ENCODE peak calls at places on chromosomes 2 and 18, in seven cellular contexts. V, H, T, N, A, M and S are unnamed samples.

GRCh38 chr2:167933097-167933814 is 314.1 kb downstream of the STK39 start:
- DNase-seq in H (no peak), V (no peak), T (no peak), N (no peak), A (no peak), M (no peak), S (no peak)

GRCh38 chr2:174339971-174340399 is 5.2 kb downstream of the SP9 start:
- DNase-seq in T (no peak), H (peak), M (no peak), A (no peak), N (no peak), V (no peak), S (no peak)

GRCh38 chr18:6752200-6752873 is 22.8 kb downstream of the ARHGAP28 start:
- DNase-seq in H (peak), T (no peak), M (no peak), V (peak), N (no peak), A (no peak), S (no peak)

GRCh38 chr2:200750323-200750910 is 61.3 kb upstream of the BZW1 start:
- DNase-seq in T (no peak), N (no peak), A (no peak), V (peak), H (no peak), M (no peak), S (no peak)

GRCh38 chr18:48002933-48003365 is 72.5 kb upstream of the SMAD2 start:
- DNase-seq in H (no peak), N (no peak), T (no peak), V (peak), M (no peak), A (no peak), S (peak)

GRCh38 chr2:238771193-238771592 is 76.7 kb upstream of the TWIST2 start:
- DNase-seq in T (no peak), A (no peak), H (peak), V (no peak), M (no peak), N (peak), S (no peak)

GRCh38 chr2:71643674-71644357 is 190.5 kb downstream of the DYSF start:
- DNase-seq in V (no peak), N (no peak), M (no peak), T (no peak), A (peak), H (peak), S (no peak)

GRCh38 chr2:172173307-172173706 is 70.6 kb upstream of the DLX2 start:
- DNase-seq in T (no peak), H (peak), M (no peak), A (no peak), V (peak), N (no peak), S (no peak)

GRCh38 chr18:51092097-51092496 is 62.1 kb downstream of the SMAD4 start:
- DNase-seq in V (no peak), N (no peak), M (no peak), H (no peak), A (no peak), T (no peak), S (no peak)

GRCh38 chr2:100275200-100275589 is 47.1 kb downstream of the LONRF2 start:
- DNase-seq in V (no peak), M (peak), A (no peak), N (no peak), H (no peak), T (no peak), S (no peak)

GRCh38 chr2:219551412-219551811 is 7.6 kb downstream of the TMEM198 start:
- DNase-seq in A (no peak), H (peak), N (peak), V (no peak), T (no peak), M (no peak), S (no peak)

GRCh38 chr2:241809383-241810303 is 650 bp downstream of the NEU4 start:
- DNase-seq in V (no peak), H (no peak), M (peak), T (peak), A (no peak), N (no peak), S (no peak)

GRCh38 chr2:85132392-85132791 is 800 bp upstream of the TCF7L1 start:
- DNase-seq in H (peak), A (no peak), V (no peak), N (no peak), T (no peak), M (no peak), S (no peak)

DNA sequence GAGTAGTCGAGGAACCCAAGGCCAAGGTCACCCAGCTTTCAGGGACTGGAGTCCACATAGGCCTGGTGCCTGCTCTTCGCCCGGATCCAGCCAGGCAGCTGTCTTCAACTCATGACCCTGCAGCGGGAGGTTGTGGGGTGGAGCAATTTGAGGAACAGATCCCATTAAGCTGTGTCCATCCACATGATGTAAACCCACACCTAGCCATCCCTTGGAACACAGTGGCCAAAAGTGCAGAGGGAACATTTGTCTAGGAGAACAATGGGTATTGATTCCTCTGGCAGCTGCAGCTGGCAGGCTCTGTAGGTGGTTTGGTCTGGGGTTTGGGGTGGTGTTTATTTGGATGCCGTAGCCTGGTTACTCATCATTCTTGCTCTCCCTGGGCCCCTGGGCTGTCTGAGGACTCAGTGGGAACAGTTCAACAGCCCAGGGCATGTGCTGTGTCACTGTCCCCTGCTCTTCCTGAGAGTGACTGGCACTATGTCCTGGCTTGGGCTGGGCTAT is 99.4 kb downstream of the TFCP2L1 start:
- DNase-seq in H (no peak), A (peak), V (no peak), N (no peak), T (no peak), M (no peak), S (no peak)
- TF ChIP-seq POLR2AphosphoS5 in H (no peak), A (peak), V (no peak), N (no peak), T (no peak), M (peak), S (no peak)

GRCh38 chr2:218400930-218401833 is 1.5 kb downstream of the CTDSP1 start:
- DNase-seq in T (no peak), N (peak), V (no peak), H (no peak), M (no peak), A (no peak), S (no peak)

GRCh38 chr2:218397502-218398436 is 1.9 kb upstream of the CTDSP1 start:
- DNase-seq in T (no peak), M (no peak), H (peak), V (peak), A (peak), N (peak), S (no peak)

GRCh38 chr2:218400167-218400929 is 680 bp downstream of the CTDSP1 start:
- DNase-seq in A (no peak), T (peak), V (peak), N (peak), M (peak), H (peak), S (no peak)

GRCh38 chr2:218398437-218399390 is 954 bp upstream of the CTDSP1 start:
- DNase-seq in M (no peak), H (peak), T (peak), N (peak), A (peak), V (peak), S (no peak)

DNA sequence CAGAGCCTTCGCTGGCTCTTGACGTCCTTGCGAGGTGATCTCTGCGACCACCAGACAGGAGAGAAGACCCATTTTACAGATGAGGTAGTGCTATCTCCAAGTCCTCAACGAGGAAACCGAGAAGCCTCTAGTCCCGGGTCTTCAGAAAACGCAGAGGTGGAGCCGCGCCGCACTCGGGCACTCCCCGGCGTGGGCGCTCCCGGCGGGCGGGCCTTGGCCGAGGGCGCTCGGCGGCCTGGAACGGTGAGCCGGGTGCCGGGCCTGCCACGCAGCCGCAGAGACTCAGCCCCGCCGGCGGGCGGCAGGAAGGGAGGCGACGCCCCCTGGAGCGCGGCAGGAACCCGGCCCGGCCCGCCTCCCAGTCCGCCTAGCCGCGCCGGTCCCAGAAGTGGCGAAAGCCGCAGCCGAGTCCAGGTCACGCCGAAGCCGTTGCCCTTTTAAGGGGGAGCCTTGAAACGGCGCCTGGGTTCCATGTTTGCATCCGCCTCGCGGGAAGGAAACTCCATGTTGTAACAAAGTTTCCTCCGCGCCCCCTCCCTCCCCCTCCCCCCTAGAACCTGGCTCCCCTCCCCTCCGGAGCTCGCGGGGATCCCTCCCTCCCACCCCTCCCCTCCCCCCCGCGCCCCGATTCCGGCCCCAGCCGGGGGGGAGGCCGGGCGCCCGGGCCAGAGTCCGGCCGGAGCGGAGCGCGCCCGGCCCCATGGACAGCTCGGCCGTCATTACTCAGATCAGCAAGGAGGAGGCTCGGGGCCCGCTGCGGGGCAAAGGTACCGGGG is at the start of gene CTDSP1:
- DNase-seq in T (peak), H (peak), N (peak), A (peak), V (peak), M (peak), S (no peak)
- TF ChIP-seq POLR2AphosphoS5 in T (no peak), H (no peak), N (peak), A (peak), V (peak), M (peak), S (peak)

GRCh38 chr2:28355521-28356094 is 37.0 kb upstream of the FOSL2 start:
- DNase-seq in N (peak), M (no peak), V (peak), T (no peak), A (no peak), H (no peak), S (no peak)
- TF ChIP-seq POLR2AphosphoS5 in N (peak), M (no peak), V (peak), T (no peak), A (no peak), H (no peak), S (no peak)

DNA sequence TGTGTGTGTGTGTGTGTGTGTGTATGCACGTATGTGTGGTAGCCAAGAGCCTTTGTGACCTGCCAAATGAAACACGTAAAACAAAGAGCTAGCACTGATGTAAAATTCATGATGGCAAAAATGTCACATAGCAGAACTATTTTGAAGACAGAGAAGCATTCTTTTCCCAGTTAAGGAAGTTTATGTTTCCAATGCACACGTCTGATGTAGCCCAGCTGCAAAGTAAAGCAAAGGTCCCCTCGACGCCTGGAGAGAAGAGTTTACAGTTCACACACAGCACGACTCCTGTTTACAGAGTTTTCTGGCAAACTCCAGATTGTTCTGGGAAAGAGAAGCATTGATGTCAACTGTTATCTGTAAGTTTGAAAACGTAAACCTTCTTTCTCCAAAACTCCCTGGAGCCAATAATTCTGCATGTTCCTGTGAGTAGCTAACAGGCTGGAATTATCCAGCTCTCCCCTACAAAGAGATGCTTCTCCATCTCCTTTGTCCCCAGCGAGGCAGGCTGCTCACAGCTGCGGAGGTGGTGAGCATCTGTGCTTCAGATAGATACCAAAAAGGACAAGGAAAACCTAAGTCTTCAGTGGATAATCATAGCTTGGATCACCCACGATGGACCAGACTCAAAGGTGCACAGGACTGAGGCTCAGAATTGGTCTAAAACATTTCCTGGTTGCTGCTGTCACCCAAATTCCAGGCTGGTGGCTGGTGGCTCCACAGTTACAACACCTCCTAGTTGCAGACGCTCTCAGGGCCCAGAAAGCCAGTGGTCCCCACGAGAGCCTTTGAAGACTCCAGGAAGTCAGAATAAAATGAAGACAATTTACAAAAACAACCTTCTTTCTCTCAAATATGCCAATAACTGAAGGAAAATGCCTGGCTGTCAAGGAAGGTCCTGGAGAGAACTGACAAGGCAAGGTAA is 87.5 kb downstream of the COL6A3 start:
- DNase-seq in V (peak), T (no peak), N (no peak), H (no peak), A (no peak), M (peak), S (no peak)
- TF ChIP-seq POLR2AphosphoS5 in V (no peak), T (no peak), N (no peak), H (no peak), A (peak), M (no peak), S (no peak)

GRCh38 chr2:33511141-33511540 is 34.7 kb downstream of the RASGRP3 start:
- DNase-seq in M (no peak), A (no peak), V (no peak), H (no peak), N (no peak), T (no peak), S (no peak)

GRCh38 chr2:33509908-33510588 is 33.6 kb downstream of the RASGRP3 start:
- DNase-seq in V (no peak), A (no peak), M (no peak), H (no peak), N (no peak), T (no peak), S (no peak)

GRCh38 chr2:33512112-33512511 is 35.7 kb downstream of the RASGRP3 start:
- DNase-seq in N (no peak), V (no peak), M (no peak), T (no peak), H (no peak), A (no peak), S (no peak)

GRCh38 chr2:33510589-33510968 is 34.1 kb downstream of the RASGRP3 start:
- DNase-seq in N (no peak), M (no peak), T (no peak), H (no peak), A (no peak), V (no peak), S (no peak)

GRCh38 chr2:33513480-33513879 is 37.0 kb downstream of the RASGRP3 start:
- DNase-seq in A (no peak), N (no peak), H (no peak), T (no peak), V (no peak), M (no peak), S (no peak)
- TF ChIP-seq POLR2AphosphoS5 in A (no peak), N (no peak), H (no peak), T (no peak), V (no peak), M (no peak), S (no peak)

DNA sequence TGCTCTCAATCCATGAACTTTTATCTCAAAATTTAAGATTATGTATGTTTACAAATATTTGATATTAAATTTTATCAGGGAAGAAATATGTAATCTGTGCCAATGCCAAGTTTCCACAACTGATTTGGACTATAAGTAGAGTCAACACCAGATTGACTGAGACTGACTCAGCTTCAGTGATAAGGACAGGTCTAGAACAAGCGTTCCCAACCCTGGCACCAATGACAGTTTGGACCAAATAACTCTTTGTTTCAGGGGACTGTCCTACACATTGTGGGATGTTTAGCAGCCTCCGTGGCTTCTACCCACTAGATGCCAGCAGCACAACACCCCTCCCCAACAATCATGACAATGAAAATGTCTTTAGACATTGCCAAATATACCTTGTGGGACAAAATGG is 165.3 kb downstream of the THADA start:
- DNase-seq in N (no peak), M (no peak), A (no peak), V (peak), T (no peak), H (no peak), S (no peak)
- TF ChIP-seq POLR2AphosphoS5 in N (no peak), M (no peak), A (no peak), V (no peak), T (no peak), H (no peak), S (no peak)

DNA sequence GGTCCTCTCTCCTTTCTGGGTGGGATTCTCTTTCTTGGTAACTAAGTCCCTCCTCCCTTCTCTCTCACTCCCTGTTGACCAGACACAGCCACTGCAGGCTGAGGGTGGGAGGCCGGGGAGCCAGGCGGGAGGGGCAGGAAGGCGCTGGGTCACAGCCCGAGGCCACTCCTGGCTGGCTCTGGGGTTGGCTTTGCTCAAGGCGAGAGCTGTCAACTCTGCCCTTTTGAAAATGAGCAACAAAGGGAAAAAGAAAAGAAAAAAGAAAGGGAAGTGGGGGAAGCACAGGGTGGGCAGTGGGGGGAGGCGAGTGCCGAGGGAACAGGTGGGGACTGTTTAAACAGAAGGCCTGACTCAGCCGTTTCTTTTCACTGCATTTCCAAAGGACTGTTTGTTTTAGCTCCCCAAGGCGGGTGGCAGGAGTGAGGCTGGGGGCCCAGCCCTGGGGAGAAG is 70.5 kb upstream of the IGFBP5 start:
- DNase-seq in A (no peak), T (no peak), N (peak), V (no peak), M (no peak), H (peak), S (no peak)
- TF ChIP-seq POLR2AphosphoS5 in A (no peak), T (no peak), N (no peak), V (no peak), M (no peak), H (peak), S (no peak)

GRCh38 chr2:230864605-230865323 is at the start of gene ITM2C:
- DNase-seq in M (no peak), H (peak), A (peak), T (peak), V (peak), N (peak), S (no peak)
- TF ChIP-seq POLR2AphosphoS5 in M (no peak), H (peak), A (peak), T (no peak), V (no peak), N (peak), S (no peak)